ENCODE peak calls at places on chromosomes 16 and 17, in five cellular contexts. H is glomerular endothelial cell, M is lower leg skin, W is pancreas, D is nephron progenitor cell. E is an unnamed sample.

GRCh38 chr17:78923660-78924453 is 1.3 kb downstream of the TIMP2 start:
- DNase-seq in H (no peak), M (peak), W (peak), D (no peak), E (peak)

GRCh38 chr16:82345318-82345717 is 175.3 kb upstream of the MPHOSPH6 start:
- DNase-seq in H (no peak), M (no peak), W (no peak), D (no peak), E (no peak)

GRCh38 chr16:24855678-24856077 is 9.9 kb downstream of the SLC5A11 start:
- DNase-seq in H (no peak), M (peak), W (no peak), D (no peak), E (no peak)

GRCh38 chr16:68332411-68333121 is 21.7 kb downstream of the PRMT7 start:
- DNase-seq in H (peak), M (no peak), W (no peak), D (no peak), E (no peak)

GRCh38 chr17:8285270-8286181 is 2.9 kb upstream of the RANGRF start:
- DNase-seq in H (no peak), M (no peak), W (no peak), D (no peak), E (no peak)

GRCh38 chr16:2524339-2524938 is 4.3 kb downstream of the AMDHD2 start:
- DNase-seq in H (no peak), M (no peak), W (no peak), D (no peak), E (peak)

GRCh38 chr17:50470451-50470850 is 1.8 kb upstream of the CHAD start:
- DNase-seq in H (no peak), M (no peak), W (peak), D (no peak), E (no peak)

GRCh38 chr16:84647830-84648594 is at the start of gene KLHL36:
- DNase-seq in H (no peak), M (peak), W (peak), D (peak), E (peak)

GRCh38 chr17:72056155-72056554 is 64.7 kb upstream of the SOX9 start:
- DNase-seq in H (no peak), M (no peak), W (no peak), D (no peak), E (no peak)

GRCh38 chr17:12789075-12789975 is at the start of gene ARHGAP44:
- DNase-seq in H (no peak), M (peak), W (peak), D (peak), E (peak)

E was measured in spleen.